ENCODE peak calls at places on chromosomes 3 and 15, in nine cellular contexts. N is foreskin fibroblast; K is tibial nerve; C is stimulated activated CD4-positive, alpha-beta T cell treated with anti-CD3 and anti-CD28 coated beads, Interleukin-12 subunit alpha, Interleukin-12 subunit beta, amount 100 ng/mL, for 4 hours; Y is psoas muscle; L is SW 1271; U is astrocyte of the spinal cord; Q is cardiac muscle cell; E is occipital lobe. D is an unnamed sample.

GRCh38 chr15:79724312-79724711 is 172.5 kb downstream of the MTHFS start:
- DNase-seq in N (peak), K (no peak), C (no peak), Y (no peak), L (no peak), U (peak), Q (peak), E (no peak), D (no peak)

GRCh38 chr3:46495901-46496456 is 1.8 kb upstream of the RTP3 start:
- DNase-seq in N (peak), K (no peak), C (no peak), Y (no peak), L (no peak), U (peak), Q (no peak), E (no peak), D (no peak)

GRCh38 chr15:101501703-101502373 is 12.3 kb upstream of the PCSK6 start:
- DNase-seq in N (no peak), K (no peak), C (peak), Y (peak), L (no peak), U (no peak), Q (peak), E (no peak), D (peak)

GRCh38 chr15:98484914-98485313 is 163.4 kb upstream of the IGF1R start:
- DNase-seq in N (no peak), K (no peak), C (no peak), Y (no peak), L (no peak), U (no peak), Q (no peak), E (no peak), D (no peak)

GRCh38 chr15:34691024-34691423 is 63.8 kb downstream of the GJD2 start:
- DNase-seq in N (peak), K (no peak), C (no peak), Y (no peak), L (no peak), U (no peak), Q (no peak), E (no peak), D (no peak)

GRCh38 chr3:65785065-65785645 is 253.6 kb downstream of the MAGI1 start:
- DNase-seq in N (peak), K (peak), C (no peak), Y (no peak), L (no peak), U (peak), Q (peak), E (no peak), D (no peak)

GRCh38 chr3:103767635-103768034 is 1332.8 kb downstream of the ZPLD1 start:
- DNase-seq in N (no peak), K (no peak), C (no peak), Y (no peak), L (no peak), U (no peak), Q (no peak), E (no peak), D (no peak)

GRCh38 chr15:91129436-91129835 is 29.4 kb downstream of the SV2B start:
- DNase-seq in N (no peak), K (no peak), C (no peak), Y (no peak), L (no peak), U (no peak), Q (no peak), E (no peak), D (no peak)

GRCh38 chr15:25508369-25509002 is 69.7 kb upstream of the UBE3A start:
- DNase-seq in N (peak), K (peak), C (no peak), Y (no peak), L (no peak), U (peak), Q (peak), E (no peak), D (no peak)

GRCh38 chr3:53890726-53891499 is 746 bp downstream of the SELENOK start:
- DNase-seq in N (no peak), K (no peak), C (peak), Y (no peak), L (no peak), U (peak), Q (peak), E (no peak), D (no peak)

GRCh38 chr15:64092864-64093626 is 593 bp downstream of the CIAO2A start:
- DNase-seq in N (peak), K (no peak), C (peak), Y (peak), L (peak), U (peak), Q (peak), E (no peak), D (peak)

GRCh38 chr3:40497288-40497687 is 8.6 kb upstream of the ZNF620 start:
- DNase-seq in N (no peak), K (no peak), C (no peak), Y (no peak), L (no peak), U (no peak), Q (no peak), E (no peak), D (no peak)

GRCh38 chr3:27713066-27713400 is 9.1 kb downstream of the EOMES start:
- DNase-seq in N (no peak), K (no peak), C (no peak), Y (no peak), L (no peak), U (no peak), Q (no peak), E (no peak), D (no peak)

GRCh38 chr15:39269821-39270220 is 311.1 kb upstream of the THBS1 start:
- DNase-seq in N (no peak), K (no peak), C (no peak), Y (no peak), L (no peak), U (no peak), Q (no peak), E (no peak), D (no peak)

GRCh38 chr15:101187820-101188516 is 63.9 kb downstream of the CHSY1 start:
- DNase-seq in N (peak), K (no peak), C (no peak), Y (no peak), L (no peak), U (peak), Q (peak), E (no peak), D (no peak)

GRCh38 chr3:58531956-58532355 is 5.0 kb downstream of the ACOX2 start:
- DNase-seq in N (no peak), K (no peak), C (no peak), Y (no peak), L (no peak), U (no peak), Q (no peak), E (no peak), D (no peak)

GRCh38 chr3:120452816-120453215 is 2.0 kb upstream of the FSTL1 start:
- DNase-seq in N (no peak), K (no peak), C (no peak), Y (no peak), L (no peak), U (no peak), Q (no peak), E (no peak), D (no peak)

GRCh38 chr15:96851613-96852012 is 521.1 kb downstream of the NR2F2 start:
- DNase-seq in N (peak), K (peak), C (no peak), Y (no peak), L (no peak), U (peak), Q (peak), E (no peak), D (no peak)

GRCh38 chr15:52348056-52348745 is 52.6 kb upstream of the MYO5C start:
- DNase-seq in N (no peak), K (no peak), C (no peak), Y (no peak), L (no peak), U (peak), Q (peak), E (no peak), D (no peak)

GRCh38 chr3:183158552-183159006 is 4.0 kb downstream of the LAMP3 start:
- DNase-seq in N (no peak), K (no peak), C (no peak), Y (no peak), L (no peak), U (peak), Q (peak), E (peak), D (no peak)

GRCh38 chr15:61598655-61599054 is 369.6 kb upstream of the RORA start:
- DNase-seq in N (no peak), K (no peak), C (no peak), Y (no peak), L (no peak), U (no peak), Q (no peak), E (no peak), D (no peak)

GRCh38 chr3:116048991-116049390 is 396.3 kb downstream of the LSAMP start:
- DNase-seq in N (no peak), K (no peak), C (no peak), Y (no peak), L (no peak), U (no peak), Q (no peak), E (no peak), D (no peak)

GRCh38 chr3:74546426-74546825 is 68.0 kb downstream of the CNTN3 start:
- DNase-seq in N (no peak), K (no peak), C (no peak), Y (no peak), L (no peak), U (peak), Q (peak), E (no peak), D (no peak)

GRCh38 chr15:72342385-72342784 is 22.4 kb upstream of the CELF6 start:
- DNase-seq in N (no peak), K (no peak), C (peak), Y (peak), L (no peak), U (no peak), Q (peak), E (no peak), D (no peak)

GRCh38 chr3:145727416-145727930 is 433.5 kb downstream of the PLOD2 start:
- DNase-seq in N (no peak), K (no peak), C (no peak), Y (no peak), L (no peak), U (peak), Q (no peak), E (no peak), D (no peak)

GRCh38 chr3:137692803-137693431 is 71.2 kb upstream of the SOX14 start:
- DNase-seq in N (no peak), K (no peak), C (no peak), Y (peak), L (peak), U (no peak), Q (no peak), E (no peak), D (peak)

GRCh38 chr15:101810905-101811304 is 1.1 kb upstream of the OR4F15 start:
- DNase-seq in N (no peak), K (no peak), C (no peak), Y (no peak), L (no peak), U (no peak), Q (no peak), E (no peak), D (no peak)

GRCh38 chr15:48062476-48062875 is 58.3 kb upstream of the SLC24A5 start:
- DNase-seq in N (no peak), K (no peak), C (no peak), Y (no peak), L (no peak), U (peak), Q (peak), E (no peak), D (no peak)

GRCh38 chr15:71807691-71808091 is 2.7 kb upstream of the NR2E3 start:
- DNase-seq in N (peak), K (no peak), C (no peak), Y (no peak), L (no peak), U (peak), Q (peak), E (no peak), D (no peak)

GRCh38 chr3:192918275-192918588 is 576 bp upstream of the MB21D2 start:
- DNase-seq in N (no peak), K (no peak), C (no peak), Y (no peak), L (no peak), U (no peak), Q (no peak), E (no peak), D (no peak)

GRCh38 chr3:149128856-149129255 is 582 bp upstream of the HPS3 start:
- DNase-seq in N (peak), K (no peak), C (no peak), Y (no peak), L (no peak), U (no peak), Q (no peak), E (no peak), D (no peak)

GRCh38 chr15:25052191-25052999 is 97.6 kb downstream of the SNRPN start:
- DNase-seq in N (no peak), K (no peak), C (no peak), Y (no peak), L (no peak), U (no peak), Q (no peak), E (no peak), D (peak)

GRCh38 chr15:68586274-68586961 is 7.6 kb downstream of the CORO2B start:
- DNase-seq in N (peak), K (no peak), C (no peak), Y (no peak), L (peak), U (peak), Q (peak), E (no peak), D (no peak)

GRCh38 chr3:51942603-51943450 is 664 bp downstream of the PARP3 start:
- DNase-seq in N (peak), K (peak), C (peak), Y (peak), L (no peak), U (peak), Q (peak), E (no peak), D (peak)

GRCh38 chr15:48693474-48693873 is 48.0 kb upstream of the FBN1 start:
- DNase-seq in N (no peak), K (no peak), C (no peak), Y (no peak), L (no peak), U (peak), Q (no peak), E (no peak), D (no peak)

GRCh38 chr15:85030301-85031049 is 48.8 kb downstream of the PDE8A start:
- DNase-seq in N (peak), K (no peak), C (no peak), Y (no peak), L (no peak), U (peak), Q (peak), E (no peak), D (no peak)

GRCh38 chr15:64599716-64600115 is 139.3 kb downstream of the ZNF609 start:
- DNase-seq in N (peak), K (no peak), C (no peak), Y (no peak), L (no peak), U (peak), Q (peak), E (no peak), D (no peak)

GRCh38 chr3:50194128-50194902 is 2.9 kb downstream of the GNAT1 start:
- DNase-seq in N (peak), K (peak), C (peak), Y (peak), L (no peak), U (peak), Q (peak), E (peak), D (peak)

D was measured in progenitor cell of endocrine pancreas.